ENCODE peak calls at places on chromosomes 16 and 17, in four cellular contexts. One of them, this sample, is unnamed.

GRCh38 chr17:69809331-69809730 is 265.7 kb upstream of the KCNJ16 start:
- DNase-seq in GM23248: peak; percentile 10
- DNase-seq in right lobe of liver: no peak
- DNase-seq in effector memory CD4-positive, alpha-beta T cell: no peak
- DNase-seq in this sample: no peak

GRCh38 chr17:77011173-77012011 is 129.4 kb upstream of the SEC14L1 start:
- DNase-seq in right lobe of liver: no peak
- DNase-seq in effector memory CD4-positive, alpha-beta T cell: no peak
- DNase-seq in GM23248: peak; percentile 64
- DNase-seq in this sample: peak; percentile 48

GRCh38 chr17:48528153-48528912 is 2.5 kb downstream of the HOXB1 start:
- DNase-seq in effector memory CD4-positive, alpha-beta T cell: no peak
- DNase-seq in GM23248: no peak
- DNase-seq in right lobe of liver: no peak
- DNase-seq in this sample: no peak

GRCh38 chr16:75121949-75122568 is 5.5 kb upstream of the LDHD start:
- DNase-seq in right lobe of liver: no peak
- DNase-seq in GM23248: no peak
- DNase-seq in effector memory CD4-positive, alpha-beta T cell: no peak
- DNase-seq in this sample: no peak

GRCh38 chr16:86966781-86967180 is 350.4 kb downstream of the C16orf95 start:
- DNase-seq in effector memory CD4-positive, alpha-beta T cell: no peak
- DNase-seq in right lobe of liver: no peak
- DNase-seq in GM23248: no peak
- DNase-seq in this sample: no peak

GRCh38 chr16:73289232-73289631 is 241.3 kb upstream of the ZFHX3 start:
- DNase-seq in right lobe of liver: no peak
- DNase-seq in effector memory CD4-positive, alpha-beta T cell: no peak
- DNase-seq in GM23248: no peak
- DNase-seq in this sample: peak; percentile 93

GRCh38 chr17:34842235-34842634 is 119.0 kb downstream of the CCT6B start:
- DNase-seq in GM23248: no peak
- DNase-seq in effector memory CD4-positive, alpha-beta T cell: no peak
- DNase-seq in right lobe of liver: no peak
- DNase-seq in this sample: no peak

GRCh38 chr17:82397449-82398335 is 20.5 kb upstream of the HEXD start:
- DNase-seq in effector memory CD4-positive, alpha-beta T cell: no peak
- DNase-seq in GM23248: peak; percentile 38
- DNase-seq in right lobe of liver: no peak
- DNase-seq in this sample: no peak

GRCh38 chr16:30565526-30565925 is 6.0 kb downstream of the ZNF688 start:
- DNase-seq in effector memory CD4-positive, alpha-beta T cell: no peak
- DNase-seq in GM23248: no peak
- DNase-seq in right lobe of liver: no peak
- DNase-seq in this sample: no peak

GRCh38 chr16:30559690-30560089 is 1.5 kb upstream of the ZNF764 start:
- DNase-seq in GM23248: no peak
- DNase-seq in effector memory CD4-positive, alpha-beta T cell: no peak
- DNase-seq in right lobe of liver: no peak
- DNase-seq in this sample: no peak

GRCh38 chr16:30558789-30559377 is 709 bp upstream of the ZNF764 start:
- DNase-seq in effector memory CD4-positive, alpha-beta T cell: no peak
- DNase-seq in right lobe of liver: no peak
- DNase-seq in GM23248: no peak
- DNase-seq in this sample: no peak

GRCh38 chr16:30561212-30561816 is 3.1 kb upstream of the ZNF764 start:
- DNase-seq in GM23248: no peak
- DNase-seq in effector memory CD4-positive, alpha-beta T cell: no peak
- DNase-seq in right lobe of liver: peak; percentile 72
- DNase-seq in this sample: no peak

GRCh38 chr16:30562021-30562420 is 3.8 kb upstream of the ZNF764 start:
- DNase-seq in effector memory CD4-positive, alpha-beta T cell: no peak
- DNase-seq in GM23248: no peak
- DNase-seq in right lobe of liver: peak; percentile 56
- DNase-seq in this sample: no peak
- H3K4me3 ChIP-seq in effector memory CD4-positive, alpha-beta T cell: peak overlapping the region; percentile 47
- H3K4me3 ChIP-seq in GM23248: no peak overlapping the region
- H3K4me3 ChIP-seq in right lobe of liver: peak overlapping the region; percentile 45
- H3K4me3 ChIP-seq in this sample: no peak overlapping the region

DNA sequence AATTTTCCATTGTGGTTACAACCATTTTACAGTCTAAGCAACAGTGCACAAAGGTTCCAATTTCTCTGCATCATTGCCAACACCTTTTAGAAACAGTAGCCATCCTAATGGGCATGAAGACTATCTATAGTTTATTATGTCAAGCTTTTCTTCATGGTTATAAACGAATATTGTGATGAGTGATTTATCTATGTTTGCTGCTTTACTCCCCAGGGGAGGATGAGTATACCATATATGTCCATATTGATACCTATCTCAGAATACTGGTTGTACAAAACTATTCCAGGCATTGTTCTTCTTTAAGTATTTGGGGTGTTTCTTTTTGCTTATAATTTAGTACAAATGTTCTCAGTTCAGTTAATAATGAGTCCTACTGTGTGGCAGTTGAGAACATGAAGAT is 98.3 kb downstream of the PRKCA start:
- DNase-seq in GM23248: no peak
- DNase-seq in right lobe of liver: no peak
- DNase-seq in effector memory CD4-positive, alpha-beta T cell: no peak
- DNase-seq in this sample: no peak
- H3K4me3 ChIP-seq in GM23248: no peak overlapping the region
- H3K4me3 ChIP-seq in right lobe of liver: no peak overlapping the region
- H3K4me3 ChIP-seq in effector memory CD4-positive, alpha-beta T cell: no peak overlapping the region
- H3K4me3 ChIP-seq in this sample: no peak overlapping the region

GRCh38 chr16:11252482-11252931 is 3.5 kb downstream of the SOCS1 start:
- DNase-seq in GM23248: no peak
- DNase-seq in right lobe of liver: no peak
- DNase-seq in effector memory CD4-positive, alpha-beta T cell: no peak
- DNase-seq in this sample: no peak

GRCh38 chr16:11253995-11254912 is 1.8 kb downstream of the SOCS1 start:
- DNase-seq in GM23248: no peak
- DNase-seq in effector memory CD4-positive, alpha-beta T cell: no peak
- DNase-seq in right lobe of liver: no peak
- DNase-seq in this sample: peak; percentile 76

GRCh38 chr16:11254913-11255736 is 879 bp downstream of the SOCS1 start:
- DNase-seq in effector memory CD4-positive, alpha-beta T cell: peak; percentile 50
- DNase-seq in GM23248: peak; percentile 86
- DNase-seq in right lobe of liver: peak; percentile 56
- DNase-seq in this sample: peak; percentile 83

GRCh38 chr16:11251525-11252481 is 4.2 kb downstream of the SOCS1 start:
- DNase-seq in effector memory CD4-positive, alpha-beta T cell: peak; percentile 68
- DNase-seq in right lobe of liver: no peak
- DNase-seq in GM23248: peak; percentile 57
- DNase-seq in this sample: peak; percentile 77

DNA sequence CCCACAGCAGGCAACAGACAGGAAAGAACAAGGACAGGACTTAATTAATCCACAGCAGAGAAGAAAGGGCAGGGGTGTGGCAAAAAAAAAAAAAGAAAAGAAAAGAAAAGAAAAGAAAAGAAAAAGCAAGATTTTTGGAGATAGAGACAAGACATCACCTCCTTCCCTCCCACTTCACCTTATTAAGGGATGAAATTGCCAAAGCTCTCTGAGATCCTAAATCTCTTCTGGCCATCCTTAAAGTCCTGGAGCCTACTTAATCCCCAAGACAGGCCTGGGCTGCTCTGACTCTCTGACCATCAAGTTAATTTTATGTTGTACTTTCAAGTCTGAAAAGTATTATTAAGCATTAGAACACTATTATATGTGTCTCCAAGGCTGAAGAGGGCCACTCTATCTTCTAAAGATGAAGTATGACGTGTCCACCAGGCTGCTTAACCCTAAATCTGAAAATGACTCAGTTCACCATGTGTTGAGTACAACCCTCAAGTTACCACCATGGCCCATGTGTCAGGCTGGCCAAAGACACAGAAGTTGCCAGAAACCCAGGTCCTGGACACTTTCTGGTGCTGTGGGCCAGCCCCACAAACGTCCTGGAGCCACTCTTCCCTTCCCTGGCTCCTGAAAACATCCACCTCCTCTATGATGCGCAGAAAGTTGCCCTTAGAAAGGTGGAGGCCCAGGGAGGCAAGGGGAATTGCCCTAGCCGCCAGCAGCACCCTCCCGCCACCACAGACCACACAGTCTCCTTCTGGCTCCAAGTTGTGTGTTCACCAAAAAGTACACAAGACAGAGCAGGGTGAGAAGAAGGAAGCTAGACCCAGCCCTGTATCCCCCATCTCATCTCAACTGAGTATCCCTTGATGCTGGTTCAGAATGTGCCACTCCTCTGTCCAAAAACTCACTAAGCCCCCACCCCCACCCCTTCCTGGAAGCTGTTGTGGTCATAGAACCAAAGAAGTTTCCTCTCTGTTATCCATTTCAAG is 2.7 kb downstream of the SOCS1 start:
- DNase-seq in effector memory CD4-positive, alpha-beta T cell: peak; percentile 60
- DNase-seq in right lobe of liver: no peak
- DNase-seq in GM23248: peak; percentile 65
- DNase-seq in this sample: peak; percentile 64
- H3K4me3 ChIP-seq in effector memory CD4-positive, alpha-beta T cell: peak overlapping the region; percentile 84
- H3K4me3 ChIP-seq in right lobe of liver: peak overlapping the region; percentile 92
- H3K4me3 ChIP-seq in GM23248: no peak overlapping the region
- H3K4me3 ChIP-seq in this sample: peak overlapping the region; percentile 68

GRCh38 chr17:68289936-68290267 is 1.0 kb downstream of the SLC16A6 start:
- DNase-seq in effector memory CD4-positive, alpha-beta T cell: no peak
- DNase-seq in right lobe of liver: no peak
- DNase-seq in GM23248: peak; percentile 20
- DNase-seq in this sample: no peak
- H3K4me3 ChIP-seq in effector memory CD4-positive, alpha-beta T cell: peak overlapping the region; percentile 80
- H3K4me3 ChIP-seq in right lobe of liver: peak overlapping the region; percentile 57
- H3K4me3 ChIP-seq in GM23248: peak overlapping the region; percentile 76
- H3K4me3 ChIP-seq in this sample: peak overlapping the region; percentile 91

GRCh38 chr17:57404807-57405485 is 148.6 kb downstream of the MSI2 start:
- DNase-seq in effector memory CD4-positive, alpha-beta T cell: no peak
- DNase-seq in GM23248: no peak
- DNase-seq in right lobe of liver: no peak
- DNase-seq in this sample: no peak

GRCh38 chr17:57405486-57406072 is 149.3 kb downstream of the MSI2 start:
- DNase-seq in GM23248: no peak
- DNase-seq in effector memory CD4-positive, alpha-beta T cell: no peak
- DNase-seq in right lobe of liver: no peak
- DNase-seq in this sample: no peak

GRCh38 chr17:57406981-57407286 is 150.6 kb downstream of the MSI2 start:
- DNase-seq in GM23248: no peak
- DNase-seq in effector memory CD4-positive, alpha-beta T cell: no peak
- DNase-seq in right lobe of liver: no peak
- DNase-seq in this sample: no peak

GRCh38 chr17:57407287-57408063 is 151.2 kb downstream of the MSI2 start:
- DNase-seq in GM23248: no peak
- DNase-seq in right lobe of liver: no peak
- DNase-seq in effector memory CD4-positive, alpha-beta T cell: no peak
- DNase-seq in this sample: no peak

GRCh38 chr17:57406131-57406980 is 150.0 kb downstream of the MSI2 start:
- DNase-seq in right lobe of liver: no peak
- DNase-seq in effector memory CD4-positive, alpha-beta T cell: no peak
- DNase-seq in GM23248: peak; percentile 5
- DNase-seq in this sample: no peak
- H3K4me3 ChIP-seq in right lobe of liver: no peak overlapping the region
- H3K4me3 ChIP-seq in effector memory CD4-positive, alpha-beta T cell: no peak overlapping the region
- H3K4me3 ChIP-seq in GM23248: no peak overlapping the region
- H3K4me3 ChIP-seq in this sample: no peak overlapping the region

GRCh38 chr17:75720656-75721462 is at the start of gene ITGB4:
- DNase-seq in effector memory CD4-positive, alpha-beta T cell: peak; percentile 54
- DNase-seq in right lobe of liver: no peak
- DNase-seq in GM23248: peak; percentile 20
- DNase-seq in this sample: peak; percentile 47

GRCh38 chr17:75722542-75723095 is 1.4 kb downstream of the ITGB4 start:
- DNase-seq in right lobe of liver: no peak
- DNase-seq in effector memory CD4-positive, alpha-beta T cell: no peak
- DNase-seq in GM23248: no peak
- DNase-seq in this sample: no peak

GRCh38 chr17:75722076-75722475 is 817 bp downstream of the ITGB4 start:
- DNase-seq in right lobe of liver: no peak
- DNase-seq in GM23248: no peak
- DNase-seq in effector memory CD4-positive, alpha-beta T cell: no peak
- DNase-seq in this sample: no peak

GRCh38 chr17:75719732-75720131 is 1.5 kb upstream of the ITGB4 start:
- DNase-seq in effector memory CD4-positive, alpha-beta T cell: no peak
- DNase-seq in GM23248: no peak
- DNase-seq in right lobe of liver: no peak
- DNase-seq in this sample: no peak

GRCh38 chr17:75721463-75722011 is 278 bp downstream of the ITGB4 start:
- DNase-seq in right lobe of liver: no peak
- DNase-seq in GM23248: peak; percentile 16
- DNase-seq in effector memory CD4-positive, alpha-beta T cell: no peak
- DNase-seq in this sample: no peak
- H3K4me3 ChIP-seq in right lobe of liver: no peak overlapping the region
- H3K4me3 ChIP-seq in GM23248: no peak overlapping the region
- H3K4me3 ChIP-seq in effector memory CD4-positive, alpha-beta T cell: no peak overlapping the region
- H3K4me3 ChIP-seq in this sample: no peak overlapping the region

This sample was measured in GM12865.